ENCODE peak calls at places on chromosomes 16 and 17, in seven cellular contexts. W, R, N, C, G, M and F are unnamed samples. For H3K9me3 and H3K4me1, the result is how much of the 10 kb centered on the place peaks cover.

GRCh38 chr16:85465328-85466307 is 147.5 kb upstream of the GSE1 start:
- DNase-seq in N (no peak), R (peak), C (no peak), G (no peak), M (no peak), W (peak), F (peak)

GRCh38 chr17:8552582-8553320 is 77.8 kb downstream of the MYH10 start:
- DNase-seq in C (no peak), R (no peak), N (no peak), G (no peak), M (no peak), W (no peak), F (peak)

GRCh38 chr16:9090101-9090959 is 1.1 kb upstream of the HAPSTR1 start:
- DNase-seq in R (peak), G (peak), N (no peak), M (peak), C (peak), W (peak), F (peak)

GRCh38 chr16:88694221-88695087 is 8.1 kb upstream of the SNAI3 start:
- DNase-seq in C (no peak), N (no peak), G (no peak), M (no peak), W (no peak), R (no peak), F (no peak)

GRCh38 chr17:79789943-79790804 is 6.7 kb downstream of the CBX8 start:
- DNase-seq in N (no peak), C (no peak), W (no peak), M (no peak), G (no peak), R (no peak), F (peak)

GRCh38 chr16:75471723-75472634 is 7.5 kb upstream of the TMEM170A start:
- DNase-seq in G (peak), M (peak), N (no peak), W (peak), C (no peak), R (peak), F (peak)

GRCh38 chr16:1533443-1533951 is at the start of gene TMEM204:
- DNase-seq in R (peak), C (no peak), M (peak), N (no peak), W (peak), G (peak), F (peak)

GRCh38 chr16:8959921-8960787 is 3.6 kb downstream of the USP7 start:
- DNase-seq in M (peak), R (no peak), C (no peak), G (peak), N (no peak), W (peak), F (no peak)

GRCh38 chr16:7315813-7316212 is 16.8 kb upstream of the RBFOX1 start:
- DNase-seq in M (no peak), W (no peak), N (no peak), R (no peak), C (no peak), G (no peak), F (no peak)

GRCh38 chr17:43576563-43577229 is 30.6 kb upstream of the ETV4 start:
- DNase-seq in N (no peak), G (peak), M (peak), C (peak), R (peak), W (peak), F (peak)

GRCh38 chr16:60642956-60643355 is 1393.3 kb downstream of the CDH8 start:
- DNase-seq in W (no peak), R (no peak), M (no peak), C (no peak), N (no peak), G (no peak), F (no peak)

GRCh38 chr16:23742761-23743160 is 12.1 kb upstream of the CHP2 start:
- DNase-seq in C (no peak), R (no peak), N (no peak), M (no peak), G (no peak), W (no peak), F (no peak)

GRCh38 chr17:6187836-6188235 is 117.7 kb downstream of the WSCD1 start:
- DNase-seq in W (no peak), R (no peak), C (no peak), M (no peak), G (peak), N (no peak), F (peak)

GRCh38 chr16:62751218-62751617 is 715.0 kb upstream of the CDH8 start:
- DNase-seq in W (no peak), M (no peak), R (no peak), G (no peak), C (no peak), N (no peak), F (no peak)

GRCh38 chr16:69611103-69611640 is 45.4 kb downstream of the NFAT5 start:
- DNase-seq in W (no peak), M (no peak), G (no peak), R (no peak), C (no peak), N (no peak), F (peak)

GRCh38 chr17:10620823-10621222 is 36.3 kb downstream of the MYH3 start:
- DNase-seq in G (no peak), N (no peak), R (no peak), W (no peak), C (no peak), M (no peak), F (no peak)

GRCh38 chr16:7013990-7014389 is 318.7 kb upstream of the RBFOX1 start:
- DNase-seq in R (no peak), G (no peak), W (no peak), M (no peak), N (no peak), C (no peak), F (peak)

GRCh38 chr17:55420776-55421178 is 858 bp downstream of the MMD start:
- DNase-seq in G (no peak), C (peak), W (peak), N (no peak), R (peak), M (peak), F (peak)

GRCh38 chr17:77327566-77328463 is 187.0 kb downstream of the SEC14L1 start:
- DNase-seq in R (no peak), G (no peak), C (no peak), W (peak), M (peak), N (no peak), F (no peak)

GRCh38 chr16:80263848-80264694 is 276.7 kb upstream of the DYNLRB2 start:
- DNase-seq in C (no peak), G (no peak), M (no peak), R (no peak), N (no peak), W (no peak), F (no peak)

GRCh38 chr16:48591976-48592375 is 18.0 kb downstream of the N4BP1 start:
- DNase-seq in G (no peak), M (no peak), R (peak), C (no peak), W (no peak), N (no peak), F (no peak)
- H3K9me3 ChIP-seq in G (under half), M (under half), R (under half), C (under half), W (under half), N (under half), F (under half)

DNA sequence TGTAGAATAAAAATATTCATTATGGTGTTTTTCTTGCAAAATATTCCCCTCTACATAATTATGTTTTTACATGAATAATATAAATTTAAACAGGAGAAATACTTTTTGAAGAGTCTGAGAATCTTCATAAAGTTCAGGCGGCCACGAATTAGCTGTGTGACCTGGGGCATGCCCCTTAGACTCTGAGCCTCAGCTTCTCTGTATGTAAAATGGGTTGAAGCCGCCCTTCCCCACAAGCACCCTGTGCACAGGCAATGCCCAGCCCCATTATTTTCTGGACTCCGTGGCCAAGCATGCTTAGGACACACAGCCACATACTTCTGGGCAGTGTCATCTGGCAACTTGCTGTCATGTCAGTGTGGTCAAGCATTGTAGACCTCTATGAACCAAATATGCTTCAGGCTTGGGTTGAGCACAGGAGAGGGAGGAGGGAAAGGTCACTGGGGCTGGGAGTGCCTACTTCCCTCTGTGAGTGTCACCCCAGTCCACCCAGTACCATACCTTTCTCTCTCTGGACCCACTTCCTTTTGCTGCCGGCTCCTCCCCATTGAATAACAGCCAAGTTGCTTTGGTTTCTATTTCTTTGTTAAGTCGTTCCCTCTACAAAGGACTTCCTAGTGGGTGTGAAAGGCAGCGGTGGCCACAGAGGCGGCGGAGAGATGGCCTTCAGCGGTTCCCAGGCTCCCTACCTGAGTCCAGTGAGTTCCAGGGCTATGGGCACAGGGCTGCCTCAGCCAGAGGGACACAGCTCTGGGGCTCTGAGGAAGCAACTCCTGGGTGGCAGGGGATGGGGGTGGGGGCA is at the start of gene LGALS9:
- DNase-seq in W (no peak), C (peak), N (no peak), G (peak), R (peak), M (peak), F (no peak)
- H3K4me3 ChIP-seq in W (no peak), C (peak), N (peak), G (peak), R (peak), M (peak), F (no peak)

DNA sequence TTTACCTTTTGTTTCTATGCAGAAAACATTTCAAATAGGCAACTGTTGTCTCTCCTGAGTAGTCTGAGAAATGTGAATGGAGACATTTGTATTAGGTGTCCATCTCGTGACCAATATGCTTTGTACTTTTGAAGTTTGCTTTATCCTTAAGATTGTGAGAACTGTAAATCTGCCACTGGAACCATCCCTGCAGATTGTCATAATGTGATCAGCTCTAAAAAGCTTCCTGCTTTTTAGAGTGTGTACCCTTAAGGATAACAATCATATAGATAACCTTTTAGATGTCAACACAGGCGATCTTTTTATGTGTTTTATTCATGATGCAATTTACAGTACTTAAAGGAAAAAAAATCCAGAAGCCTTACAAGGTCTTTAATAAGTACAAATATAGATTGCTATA is 63.5 kb downstream of the PRKCA start:
- DNase-seq in N (no peak), C (no peak), G (no peak), W (no peak), M (no peak), R (no peak), F (no peak)
- H3K4me1 ChIP-seq in N (under half), C (under half), G (under half), W (under half), M (under half), R (under half), F (under half)

GRCh38 chr16:30417447-30418349 is 10.3 kb downstream of the ZNF771 start:
- DNase-seq in C (peak), G (peak), R (peak), N (peak), M (peak), W (peak), F (peak)
- H3K9me3 ChIP-seq in C (under half), G (under half), R (under half), N (under half), M (under half), W (under half), F (under half)